ENCODE peak calls at places on chromosomes 7 and 10, in four cellular contexts. M, I, D and O are unnamed samples.

GRCh38 chr10:75137533-75138438 is 26.3 kb downstream of the SAMD8 start:
- DNase-seq in D (peak; percentile 7), I (no peak), M (no peak), O (no peak)

GRCh38 chr10:99341860-99342517 is 12.8 kb downstream of the CNNM1 start:
- DNase-seq in D (no peak), I (no peak), M (no peak), O (no peak)

GRCh38 chr7:48004598-48004997 is 24.3 kb downstream of the SUN3 start:
- DNase-seq in D (no peak), M (no peak), I (no peak), O (no peak)

GRCh38 chr7:27834179-27834921 is 94.4 kb downstream of the TAX1BP1 start:
- DNase-seq in I (no peak), D (no peak), M (no peak), O (no peak)

GRCh38 chr10:69287181-69287580 is 8.9 kb downstream of the HK1 start:
- DNase-seq in D (no peak), I (no peak), M (no peak), O (no peak)

GRCh38 chr10:14583967-14584366 is 190.7 kb downstream of the FAM107B start:
- DNase-seq in I (no peak), M (no peak), D (no peak), O (no peak)

GRCh38 chr7:37491919-37492694 is 43.4 kb upstream of the ELMO1 start:
- DNase-seq in M (no peak), I (no peak), D (no peak), O (no peak)

GRCh38 chr10:21280037-21280436 is 245.4 kb downstream of the SKIDA1 start:
- DNase-seq in D (no peak), I (no peak), M (no peak), O (no peak)

GRCh38 chr10:86648706-86649426 is 5.5 kb upstream of the OPN4 start:
- DNase-seq in D (no peak), M (no peak), I (no peak), O (no peak)

GRCh38 chr10:97270523-97271154 is 21.8 kb downstream of the ARHGAP19 start:
- DNase-seq in I (no peak), M (no peak), D (no peak), O (no peak)